ENCODE peak calls at places on chromosomes 1 and 21, in ten cellular contexts. One of them, this sample, is unnamed.
A peak's percentile ranks its signal among the peaks of the same experiment; 100 is the strongest.

GRCh38 chr1:186722711-186723309 is 42.6 kb upstream of the PTGS2 start:
- DNase-seq in RWPE1: peak; percentile 55
- DNase-seq in BJ: no peak
- DNase-seq in cardiac fibroblast: peak; percentile 72
- DNase-seq in activated CD4-positive, alpha-beta T cell treated with anti-CD3 and anti-CD28 coated beads, Interleukin-2, amount 10 ng/mL, durations not matched to agents 7 days and 5 days: peak; percentile 31
- DNase-seq in posterior vena cava: no peak
- DNase-seq in epithelial cell of esophagus: peak; percentile 63
- DNase-seq in left ventricle myocardium inferior: no peak
- DNase-seq in stimulated activated CD4-positive, alpha-beta T cell treated with anti-CD3 and anti-CD28 coated beads, Interleukin-15, amount 100 ng/mL, for 24 hours: peak; percentile 31
- DNase-seq in activated T-cell treated with anti-CD3 and anti-CD28 coated beads for 1 hour: no peak
- DNase-seq in this sample: peak; percentile 70

GRCh38 chr1:13799502-13800283 is 99.7 kb downstream of the PRDM2 start:
- DNase-seq in RWPE1: no peak
- DNase-seq in stimulated activated CD4-positive, alpha-beta T cell treated with anti-CD3 and anti-CD28 coated beads, Interleukin-15, amount 100 ng/mL, for 24 hours: no peak
- DNase-seq in left ventricle myocardium inferior: no peak
- DNase-seq in BJ: no peak
- DNase-seq in posterior vena cava: no peak
- DNase-seq in activated T-cell treated with anti-CD3 and anti-CD28 coated beads for 1 hour: no peak
- DNase-seq in epithelial cell of esophagus: peak; percentile 31
- DNase-seq in activated CD4-positive, alpha-beta T cell treated with anti-CD3 and anti-CD28 coated beads, Interleukin-2, amount 10 ng/mL, durations not matched to agents 7 days and 5 days: no peak
- DNase-seq in cardiac fibroblast: no peak
- DNase-seq in this sample: no peak

GRCh38 chr1:152502496-152503180 is 8.0 kb upstream of the LCE5A start:
- DNase-seq in RWPE1: peak; percentile 80
- DNase-seq in BJ: no peak
- DNase-seq in stimulated activated CD4-positive, alpha-beta T cell treated with anti-CD3 and anti-CD28 coated beads, Interleukin-15, amount 100 ng/mL, for 24 hours: no peak
- DNase-seq in activated CD4-positive, alpha-beta T cell treated with anti-CD3 and anti-CD28 coated beads, Interleukin-2, amount 10 ng/mL, durations not matched to agents 7 days and 5 days: no peak
- DNase-seq in epithelial cell of esophagus: peak; percentile 99
- DNase-seq in activated T-cell treated with anti-CD3 and anti-CD28 coated beads for 1 hour: no peak
- DNase-seq in left ventricle myocardium inferior: no peak
- DNase-seq in cardiac fibroblast: peak; percentile 34
- DNase-seq in posterior vena cava: no peak
- DNase-seq in this sample: no peak

GRCh38 chr1:10613861-10614260 is 139.1 kb downstream of the PEX14 start:
- DNase-seq in posterior vena cava: no peak
- DNase-seq in cardiac fibroblast: no peak
- DNase-seq in left ventricle myocardium inferior: no peak
- DNase-seq in activated CD4-positive, alpha-beta T cell treated with anti-CD3 and anti-CD28 coated beads, Interleukin-2, amount 10 ng/mL, durations not matched to agents 7 days and 5 days: no peak
- DNase-seq in BJ: no peak
- DNase-seq in stimulated activated CD4-positive, alpha-beta T cell treated with anti-CD3 and anti-CD28 coated beads, Interleukin-15, amount 100 ng/mL, for 24 hours: no peak
- DNase-seq in RWPE1: no peak
- DNase-seq in epithelial cell of esophagus: no peak
- DNase-seq in activated T-cell treated with anti-CD3 and anti-CD28 coated beads for 1 hour: no peak
- DNase-seq in this sample: no peak

GRCh38 chr1:201488817-201489581 is 17.9 kb downstream of the CSRP1 start:
- DNase-seq in left ventricle myocardium inferior: peak; percentile 48
- DNase-seq in RWPE1: peak; percentile 99
- DNase-seq in posterior vena cava: peak; percentile 94
- DNase-seq in stimulated activated CD4-positive, alpha-beta T cell treated with anti-CD3 and anti-CD28 coated beads, Interleukin-15, amount 100 ng/mL, for 24 hours: no peak
- DNase-seq in cardiac fibroblast: peak; percentile 94
- DNase-seq in epithelial cell of esophagus: peak; percentile 86
- DNase-seq in activated T-cell treated with anti-CD3 and anti-CD28 coated beads for 1 hour: no peak
- DNase-seq in BJ: peak; percentile 89
- DNase-seq in activated CD4-positive, alpha-beta T cell treated with anti-CD3 and anti-CD28 coated beads, Interleukin-2, amount 10 ng/mL, durations not matched to agents 7 days and 5 days: no peak
- DNase-seq in this sample: no peak

GRCh38 chr1:8259498-8260290 is 58.2 kb upstream of the SLC45A1 start:
- DNase-seq in BJ: peak; percentile 24
- DNase-seq in activated CD4-positive, alpha-beta T cell treated with anti-CD3 and anti-CD28 coated beads, Interleukin-2, amount 10 ng/mL, durations not matched to agents 7 days and 5 days: no peak
- DNase-seq in left ventricle myocardium inferior: no peak
- DNase-seq in cardiac fibroblast: peak; percentile 90
- DNase-seq in activated T-cell treated with anti-CD3 and anti-CD28 coated beads for 1 hour: no peak
- DNase-seq in epithelial cell of esophagus: peak; percentile 78
- DNase-seq in posterior vena cava: peak; percentile 62
- DNase-seq in stimulated activated CD4-positive, alpha-beta T cell treated with anti-CD3 and anti-CD28 coated beads, Interleukin-15, amount 100 ng/mL, for 24 hours: no peak
- DNase-seq in RWPE1: peak; percentile 48
- DNase-seq in this sample: no peak

GRCh38 chr1:199667079-199667478 is 360.4 kb upstream of the NR5A2 start:
- DNase-seq in BJ: no peak
- DNase-seq in posterior vena cava: no peak
- DNase-seq in stimulated activated CD4-positive, alpha-beta T cell treated with anti-CD3 and anti-CD28 coated beads, Interleukin-15, amount 100 ng/mL, for 24 hours: no peak
- DNase-seq in activated CD4-positive, alpha-beta T cell treated with anti-CD3 and anti-CD28 coated beads, Interleukin-2, amount 10 ng/mL, durations not matched to agents 7 days and 5 days: no peak
- DNase-seq in RWPE1: no peak
- DNase-seq in left ventricle myocardium inferior: no peak
- DNase-seq in epithelial cell of esophagus: peak; percentile 82
- DNase-seq in cardiac fibroblast: no peak
- DNase-seq in activated T-cell treated with anti-CD3 and anti-CD28 coated beads for 1 hour: no peak
- DNase-seq in this sample: no peak

GRCh38 chr1:8590696-8591351 is 226.6 kb downstream of the RERE start:
- DNase-seq in RWPE1: no peak
- DNase-seq in stimulated activated CD4-positive, alpha-beta T cell treated with anti-CD3 and anti-CD28 coated beads, Interleukin-15, amount 100 ng/mL, for 24 hours: no peak
- DNase-seq in activated CD4-positive, alpha-beta T cell treated with anti-CD3 and anti-CD28 coated beads, Interleukin-2, amount 10 ng/mL, durations not matched to agents 7 days and 5 days: no peak
- DNase-seq in BJ: no peak
- DNase-seq in posterior vena cava: no peak
- DNase-seq in left ventricle myocardium inferior: no peak
- DNase-seq in epithelial cell of esophagus: no peak
- DNase-seq in cardiac fibroblast: no peak
- DNase-seq in activated T-cell treated with anti-CD3 and anti-CD28 coated beads for 1 hour: no peak
- DNase-seq in this sample: no peak

GRCh38 chr21:14725219-14725618 is 179.1 kb upstream of the SAMSN1 start:
- DNase-seq in epithelial cell of esophagus: no peak
- DNase-seq in posterior vena cava: no peak
- DNase-seq in activated T-cell treated with anti-CD3 and anti-CD28 coated beads for 1 hour: no peak
- DNase-seq in activated CD4-positive, alpha-beta T cell treated with anti-CD3 and anti-CD28 coated beads, Interleukin-2, amount 10 ng/mL, durations not matched to agents 7 days and 5 days: no peak
- DNase-seq in left ventricle myocardium inferior: no peak
- DNase-seq in stimulated activated CD4-positive, alpha-beta T cell treated with anti-CD3 and anti-CD28 coated beads, Interleukin-15, amount 100 ng/mL, for 24 hours: no peak
- DNase-seq in BJ: no peak
- DNase-seq in RWPE1: no peak
- DNase-seq in cardiac fibroblast: no peak
- DNase-seq in this sample: no peak

GRCh38 chr1:10170362-10170665 is 40.1 kb upstream of the KIF1B start:
- DNase-seq in cardiac fibroblast: no peak
- DNase-seq in activated CD4-positive, alpha-beta T cell treated with anti-CD3 and anti-CD28 coated beads, Interleukin-2, amount 10 ng/mL, durations not matched to agents 7 days and 5 days: peak; percentile 48
- DNase-seq in posterior vena cava: no peak
- DNase-seq in stimulated activated CD4-positive, alpha-beta T cell treated with anti-CD3 and anti-CD28 coated beads, Interleukin-15, amount 100 ng/mL, for 24 hours: peak; percentile 38
- DNase-seq in activated T-cell treated with anti-CD3 and anti-CD28 coated beads for 1 hour: no peak
- DNase-seq in RWPE1: no peak
- DNase-seq in epithelial cell of esophagus: peak; percentile 64
- DNase-seq in left ventricle myocardium inferior: no peak
- DNase-seq in BJ: no peak
- DNase-seq in this sample: no peak

GRCh38 chr1:155218854-155219591 is 10.5 kb downstream of the MTX1 start:
- DNase-seq in epithelial cell of esophagus: peak; percentile 64
- DNase-seq in activated CD4-positive, alpha-beta T cell treated with anti-CD3 and anti-CD28 coated beads, Interleukin-2, amount 10 ng/mL, durations not matched to agents 7 days and 5 days: peak; percentile 46
- DNase-seq in activated T-cell treated with anti-CD3 and anti-CD28 coated beads for 1 hour: no peak
- DNase-seq in posterior vena cava: no peak
- DNase-seq in cardiac fibroblast: peak; percentile 81
- DNase-seq in RWPE1: no peak
- DNase-seq in left ventricle myocardium inferior: no peak
- DNase-seq in BJ: no peak
- DNase-seq in stimulated activated CD4-positive, alpha-beta T cell treated with anti-CD3 and anti-CD28 coated beads, Interleukin-15, amount 100 ng/mL, for 24 hours: peak; percentile 26
- DNase-seq in this sample: no peak

GRCh38 chr1:232398823-232399222 is 231.1 kb downstream of the SIPA1L2 start:
- DNase-seq in left ventricle myocardium inferior: no peak
- DNase-seq in cardiac fibroblast: no peak
- DNase-seq in epithelial cell of esophagus: no peak
- DNase-seq in activated CD4-positive, alpha-beta T cell treated with anti-CD3 and anti-CD28 coated beads, Interleukin-2, amount 10 ng/mL, durations not matched to agents 7 days and 5 days: no peak
- DNase-seq in activated T-cell treated with anti-CD3 and anti-CD28 coated beads for 1 hour: no peak
- DNase-seq in BJ: no peak
- DNase-seq in RWPE1: no peak
- DNase-seq in stimulated activated CD4-positive, alpha-beta T cell treated with anti-CD3 and anti-CD28 coated beads, Interleukin-15, amount 100 ng/mL, for 24 hours: no peak
- DNase-seq in posterior vena cava: no peak
- DNase-seq in this sample: no peak

GRCh38 chr1:61241864-61242472 is 159.6 kb downstream of the NFIA start:
- DNase-seq in RWPE1: no peak
- DNase-seq in activated T-cell treated with anti-CD3 and anti-CD28 coated beads for 1 hour: no peak
- DNase-seq in BJ: no peak
- DNase-seq in epithelial cell of esophagus: no peak
- DNase-seq in stimulated activated CD4-positive, alpha-beta T cell treated with anti-CD3 and anti-CD28 coated beads, Interleukin-15, amount 100 ng/mL, for 24 hours: no peak
- DNase-seq in left ventricle myocardium inferior: no peak
- DNase-seq in posterior vena cava: no peak
- DNase-seq in activated CD4-positive, alpha-beta T cell treated with anti-CD3 and anti-CD28 coated beads, Interleukin-2, amount 10 ng/mL, durations not matched to agents 7 days and 5 days: no peak
- DNase-seq in cardiac fibroblast: no peak
- DNase-seq in this sample: no peak

GRCh38 chr1:17874665-17875064 is 119.5 kb downstream of the ACTL8 start:
- DNase-seq in posterior vena cava: no peak
- DNase-seq in activated CD4-positive, alpha-beta T cell treated with anti-CD3 and anti-CD28 coated beads, Interleukin-2, amount 10 ng/mL, durations not matched to agents 7 days and 5 days: no peak
- DNase-seq in stimulated activated CD4-positive, alpha-beta T cell treated with anti-CD3 and anti-CD28 coated beads, Interleukin-15, amount 100 ng/mL, for 24 hours: no peak
- DNase-seq in activated T-cell treated with anti-CD3 and anti-CD28 coated beads for 1 hour: no peak
- DNase-seq in BJ: peak; percentile 92
- DNase-seq in epithelial cell of esophagus: no peak
- DNase-seq in RWPE1: peak; percentile 19
- DNase-seq in cardiac fibroblast: peak; percentile 82
- DNase-seq in left ventricle myocardium inferior: no peak
- DNase-seq in this sample: no peak

GRCh38 chr21:42677339-42678117 is 24.1 kb downstream of the PDE9A start:
- DNase-seq in activated CD4-positive, alpha-beta T cell treated with anti-CD3 and anti-CD28 coated beads, Interleukin-2, amount 10 ng/mL, durations not matched to agents 7 days and 5 days: no peak
- DNase-seq in left ventricle myocardium inferior: no peak
- DNase-seq in RWPE1: no peak
- DNase-seq in BJ: no peak
- DNase-seq in posterior vena cava: no peak
- DNase-seq in activated T-cell treated with anti-CD3 and anti-CD28 coated beads for 1 hour: no peak
- DNase-seq in cardiac fibroblast: peak; percentile 80
- DNase-seq in stimulated activated CD4-positive, alpha-beta T cell treated with anti-CD3 and anti-CD28 coated beads, Interleukin-15, amount 100 ng/mL, for 24 hours: no peak
- DNase-seq in epithelial cell of esophagus: peak; percentile 34
- DNase-seq in this sample: peak; percentile 73

GRCh38 chr1:218346391-218347204 is 1.5 kb downstream of the TGFB2 start:
- DNase-seq in RWPE1: peak; percentile 15
- DNase-seq in stimulated activated CD4-positive, alpha-beta T cell treated with anti-CD3 and anti-CD28 coated beads, Interleukin-15, amount 100 ng/mL, for 24 hours: peak; percentile 10
- DNase-seq in activated T-cell treated with anti-CD3 and anti-CD28 coated beads for 1 hour: no peak
- DNase-seq in cardiac fibroblast: peak; percentile 55
- DNase-seq in epithelial cell of esophagus: peak; percentile 27
- DNase-seq in posterior vena cava: peak; percentile 79
- DNase-seq in BJ: no peak
- DNase-seq in left ventricle myocardium inferior: no peak
- DNase-seq in activated CD4-positive, alpha-beta T cell treated with anti-CD3 and anti-CD28 coated beads, Interleukin-2, amount 10 ng/mL, durations not matched to agents 7 days and 5 days: no peak
- DNase-seq in this sample: no peak

GRCh38 chr1:13536612-13537011 is 22.8 kb upstream of the LRRC38 start:
- DNase-seq in activated CD4-positive, alpha-beta T cell treated with anti-CD3 and anti-CD28 coated beads, Interleukin-2, amount 10 ng/mL, durations not matched to agents 7 days and 5 days: no peak
- DNase-seq in left ventricle myocardium inferior: no peak
- DNase-seq in posterior vena cava: no peak
- DNase-seq in cardiac fibroblast: no peak
- DNase-seq in activated T-cell treated with anti-CD3 and anti-CD28 coated beads for 1 hour: no peak
- DNase-seq in RWPE1: no peak
- DNase-seq in epithelial cell of esophagus: no peak
- DNase-seq in stimulated activated CD4-positive, alpha-beta T cell treated with anti-CD3 and anti-CD28 coated beads, Interleukin-15, amount 100 ng/mL, for 24 hours: no peak
- DNase-seq in BJ: no peak
- DNase-seq in this sample: no peak

GRCh38 chr1:184574588-184574987 is 180.1 kb downstream of the EDEM3 start:
- DNase-seq in posterior vena cava: no peak
- DNase-seq in BJ: no peak
- DNase-seq in epithelial cell of esophagus: no peak
- DNase-seq in stimulated activated CD4-positive, alpha-beta T cell treated with anti-CD3 and anti-CD28 coated beads, Interleukin-15, amount 100 ng/mL, for 24 hours: no peak
- DNase-seq in left ventricle myocardium inferior: no peak
- DNase-seq in activated CD4-positive, alpha-beta T cell treated with anti-CD3 and anti-CD28 coated beads, Interleukin-2, amount 10 ng/mL, durations not matched to agents 7 days and 5 days: no peak
- DNase-seq in RWPE1: no peak
- DNase-seq in activated T-cell treated with anti-CD3 and anti-CD28 coated beads for 1 hour: no peak
- DNase-seq in cardiac fibroblast: no peak
- DNase-seq in this sample: no peak

GRCh38 chr1:22089134-22089571 is 36.6 kb downstream of the CDC42 start:
- DNase-seq in BJ: no peak
- DNase-seq in activated T-cell treated with anti-CD3 and anti-CD28 coated beads for 1 hour: no peak
- DNase-seq in stimulated activated CD4-positive, alpha-beta T cell treated with anti-CD3 and anti-CD28 coated beads, Interleukin-15, amount 100 ng/mL, for 24 hours: peak; percentile 17
- DNase-seq in posterior vena cava: no peak
- DNase-seq in left ventricle myocardium inferior: no peak
- DNase-seq in cardiac fibroblast: peak; percentile 11
- DNase-seq in activated CD4-positive, alpha-beta T cell treated with anti-CD3 and anti-CD28 coated beads, Interleukin-2, amount 10 ng/mL, durations not matched to agents 7 days and 5 days: no peak
- DNase-seq in epithelial cell of esophagus: no peak
- DNase-seq in RWPE1: no peak
- DNase-seq in this sample: no peak

GRCh38 chr1:50595874-50596273 is 172.6 kb upstream of the DMRTA2 start:
- DNase-seq in epithelial cell of esophagus: no peak
- DNase-seq in cardiac fibroblast: no peak
- DNase-seq in activated T-cell treated with anti-CD3 and anti-CD28 coated beads for 1 hour: no peak
- DNase-seq in stimulated activated CD4-positive, alpha-beta T cell treated with anti-CD3 and anti-CD28 coated beads, Interleukin-15, amount 100 ng/mL, for 24 hours: no peak
- DNase-seq in BJ: no peak
- DNase-seq in activated CD4-positive, alpha-beta T cell treated with anti-CD3 and anti-CD28 coated beads, Interleukin-2, amount 10 ng/mL, durations not matched to agents 7 days and 5 days: no peak
- DNase-seq in posterior vena cava: no peak
- DNase-seq in left ventricle myocardium inferior: no peak
- DNase-seq in RWPE1: no peak
- DNase-seq in this sample: no peak

GRCh38 chr1:219416598-219417238 is 196.2 kb downstream of the ZC3H11B start:
- DNase-seq in activated T-cell treated with anti-CD3 and anti-CD28 coated beads for 1 hour: peak; percentile 41
- DNase-seq in activated CD4-positive, alpha-beta T cell treated with anti-CD3 and anti-CD28 coated beads, Interleukin-2, amount 10 ng/mL, durations not matched to agents 7 days and 5 days: peak; percentile 58
- DNase-seq in BJ: no peak
- DNase-seq in left ventricle myocardium inferior: peak; percentile 21
- DNase-seq in stimulated activated CD4-positive, alpha-beta T cell treated with anti-CD3 and anti-CD28 coated beads, Interleukin-15, amount 100 ng/mL, for 24 hours: peak; percentile 72
- DNase-seq in cardiac fibroblast: peak; percentile 75
- DNase-seq in posterior vena cava: no peak
- DNase-seq in RWPE1: peak; percentile 41
- DNase-seq in epithelial cell of esophagus: peak; percentile 68
- DNase-seq in this sample: peak; percentile 24

GRCh38 chr1:31671556-31672201 is 27.0 kb upstream of the PEF1 start:
- DNase-seq in epithelial cell of esophagus: no peak
- DNase-seq in posterior vena cava: no peak
- DNase-seq in cardiac fibroblast: no peak
- DNase-seq in activated CD4-positive, alpha-beta T cell treated with anti-CD3 and anti-CD28 coated beads, Interleukin-2, amount 10 ng/mL, durations not matched to agents 7 days and 5 days: no peak
- DNase-seq in stimulated activated CD4-positive, alpha-beta T cell treated with anti-CD3 and anti-CD28 coated beads, Interleukin-15, amount 100 ng/mL, for 24 hours: no peak
- DNase-seq in left ventricle myocardium inferior: no peak
- DNase-seq in BJ: no peak
- DNase-seq in RWPE1: no peak
- DNase-seq in activated T-cell treated with anti-CD3 and anti-CD28 coated beads for 1 hour: no peak
- DNase-seq in this sample: no peak

GRCh38 chr1:227780101-227781044 is 35.1 kb upstream of the PRSS38 start:
- DNase-seq in BJ: no peak
- DNase-seq in activated CD4-positive, alpha-beta T cell treated with anti-CD3 and anti-CD28 coated beads, Interleukin-2, amount 10 ng/mL, durations not matched to agents 7 days and 5 days: no peak
- DNase-seq in activated T-cell treated with anti-CD3 and anti-CD28 coated beads for 1 hour: no peak
- DNase-seq in stimulated activated CD4-positive, alpha-beta T cell treated with anti-CD3 and anti-CD28 coated beads, Interleukin-15, amount 100 ng/mL, for 24 hours: no peak
- DNase-seq in cardiac fibroblast: no peak
- DNase-seq in epithelial cell of esophagus: no peak
- DNase-seq in posterior vena cava: peak; percentile 74
- DNase-seq in left ventricle myocardium inferior: no peak
- DNase-seq in RWPE1: no peak
- DNase-seq in this sample: no peak

GRCh38 chr1:234928642-234929041 is 200.0 kb downstream of the TOMM20 start:
- DNase-seq in left ventricle myocardium inferior: no peak
- DNase-seq in cardiac fibroblast: no peak
- DNase-seq in posterior vena cava: no peak
- DNase-seq in activated CD4-positive, alpha-beta T cell treated with anti-CD3 and anti-CD28 coated beads, Interleukin-2, amount 10 ng/mL, durations not matched to agents 7 days and 5 days: no peak
- DNase-seq in activated T-cell treated with anti-CD3 and anti-CD28 coated beads for 1 hour: no peak
- DNase-seq in epithelial cell of esophagus: no peak
- DNase-seq in stimulated activated CD4-positive, alpha-beta T cell treated with anti-CD3 and anti-CD28 coated beads, Interleukin-15, amount 100 ng/mL, for 24 hours: no peak
- DNase-seq in BJ: no peak
- DNase-seq in RWPE1: no peak
- DNase-seq in this sample: no peak

GRCh38 chr1:53470155-53470554 is 11.0 kb downstream of the DMRTB1 start:
- DNase-seq in left ventricle myocardium inferior: peak; percentile 68
- DNase-seq in BJ: no peak
- DNase-seq in posterior vena cava: peak; percentile 92
- DNase-seq in epithelial cell of esophagus: peak; percentile 62
- DNase-seq in activated T-cell treated with anti-CD3 and anti-CD28 coated beads for 1 hour: no peak
- DNase-seq in stimulated activated CD4-positive, alpha-beta T cell treated with anti-CD3 and anti-CD28 coated beads, Interleukin-15, amount 100 ng/mL, for 24 hours: no peak
- DNase-seq in activated CD4-positive, alpha-beta T cell treated with anti-CD3 and anti-CD28 coated beads, Interleukin-2, amount 10 ng/mL, durations not matched to agents 7 days and 5 days: no peak
- DNase-seq in RWPE1: peak; percentile 58
- DNase-seq in cardiac fibroblast: peak; percentile 66
- DNase-seq in this sample: no peak

GRCh38 chr1:203153051-203153988 is 22.3 kb downstream of the MYBPH start:
- DNase-seq in left ventricle myocardium inferior: no peak
- DNase-seq in activated T-cell treated with anti-CD3 and anti-CD28 coated beads for 1 hour: no peak
- DNase-seq in epithelial cell of esophagus: no peak
- DNase-seq in cardiac fibroblast: no peak
- DNase-seq in RWPE1: no peak
- DNase-seq in posterior vena cava: no peak
- DNase-seq in BJ: no peak
- DNase-seq in stimulated activated CD4-positive, alpha-beta T cell treated with anti-CD3 and anti-CD28 coated beads, Interleukin-15, amount 100 ng/mL, for 24 hours: no peak
- DNase-seq in activated CD4-positive, alpha-beta T cell treated with anti-CD3 and anti-CD28 coated beads, Interleukin-2, amount 10 ng/mL, durations not matched to agents 7 days and 5 days: no peak
- DNase-seq in this sample: no peak

GRCh38 chr1:18727956-18728355 is 97.3 kb downstream of the PAX7 start:
- DNase-seq in activated CD4-positive, alpha-beta T cell treated with anti-CD3 and anti-CD28 coated beads, Interleukin-2, amount 10 ng/mL, durations not matched to agents 7 days and 5 days: no peak
- DNase-seq in posterior vena cava: no peak
- DNase-seq in activated T-cell treated with anti-CD3 and anti-CD28 coated beads for 1 hour: no peak
- DNase-seq in stimulated activated CD4-positive, alpha-beta T cell treated with anti-CD3 and anti-CD28 coated beads, Interleukin-15, amount 100 ng/mL, for 24 hours: no peak
- DNase-seq in RWPE1: no peak
- DNase-seq in epithelial cell of esophagus: no peak
- DNase-seq in BJ: no peak
- DNase-seq in left ventricle myocardium inferior: no peak
- DNase-seq in cardiac fibroblast: no peak
- DNase-seq in this sample: no peak

GRCh38 chr1:85379203-85380136 is 85.5 kb downstream of the DDAH1 start:
- DNase-seq in left ventricle myocardium inferior: no peak
- DNase-seq in BJ: no peak
- DNase-seq in posterior vena cava: no peak
- DNase-seq in activated CD4-positive, alpha-beta T cell treated with anti-CD3 and anti-CD28 coated beads, Interleukin-2, amount 10 ng/mL, durations not matched to agents 7 days and 5 days: no peak
- DNase-seq in epithelial cell of esophagus: no peak
- DNase-seq in cardiac fibroblast: peak; percentile 31
- DNase-seq in activated T-cell treated with anti-CD3 and anti-CD28 coated beads for 1 hour: no peak
- DNase-seq in RWPE1: no peak
- DNase-seq in stimulated activated CD4-positive, alpha-beta T cell treated with anti-CD3 and anti-CD28 coated beads, Interleukin-15, amount 100 ng/mL, for 24 hours: no peak
- DNase-seq in this sample: no peak

This sample was measured in CMK.